ENCODE peak calls at places on chromosome 11, in six cellular contexts. A is islet precursor cell, B is right atrium auricular region, I is amygdala, J is amniotic epithelial cell, E is neuronal stem cell. P is an unnamed sample.

GRCh38 chr11:46543564-46543963 is 50.3 kb downstream of the AMBRA1 start:
- DNase-seq in A (no peak), B (no peak), I (no peak), J (no peak), E (no peak), P (no peak)

GRCh38 chr11:130434521-130435223 is 6.3 kb upstream of the ADAMTS8 start:
- DNase-seq in A (peak), B (peak), I (peak), J (peak), E (peak), P (peak)

GRCh38 chr11:1827095-1827797 is 7.5 kb upstream of the SYT8 start:
- DNase-seq in A (peak), B (no peak), I (peak), J (peak), E (no peak), P (no peak)

GRCh38 chr11:96052921-96053631 is 129.2 kb upstream of the MTMR2 start:
- DNase-seq in A (no peak), B (no peak), I (no peak), J (no peak), E (no peak), P (no peak)

GRCh38 chr11:126210871-126211235 is 597 bp downstream of the RPUSD4 start:
- DNase-seq in A (no peak), B (no peak), I (no peak), J (no peak), E (no peak), P (peak)

GRCh38 chr11:121249039-121249663 is 43.4 kb upstream of the SC5D start:
- DNase-seq in A (peak), B (no peak), I (no peak), J (peak), E (peak), P (peak)

GRCh38 chr11:128039140-128040021 is 548.0 kb downstream of the ETS1 start:
- DNase-seq in A (no peak), B (no peak), I (no peak), J (peak), E (no peak), P (no peak)

GRCh38 chr11:84524422-84525051 is 1102.6 kb downstream of the DLG2 start:
- DNase-seq in A (no peak), B (no peak), I (no peak), J (peak), E (no peak), P (peak)

P was measured in neural progenitor cell.